ENCODE peak calls at places on chromosomes 12 and 14, in eight cellular contexts. E is NCI-H187 treated with DMSO at 0.1 percent for 48 hours, S is transverse colon, L is fibroblast of the aortic adventitia, I is hepatic stellate cell, P is KG1, B is tibial artery, R is epithelial cell of esophagus. D is an unnamed sample.

GRCh38 chr14:88553886-88554457 is 835 bp downstream of the PTPN21 start:
- DNase-seq in E (no peak), S (no peak), L (peak), I (no peak), P (peak), B (no peak), R (no peak), D (no peak)

GRCh38 chr12:29171421-29172258 is 22.6 kb downstream of the FAR2 start:
- DNase-seq in E (no peak), S (no peak), L (no peak), I (no peak), P (no peak), B (no peak), R (no peak), D (no peak)

GRCh38 chr12:105209091-105209490 is 26.9 kb downstream of the APPL2 start:
- DNase-seq in E (no peak), S (no peak), L (no peak), I (no peak), P (no peak), B (no peak), R (no peak), D (no peak)

GRCh38 chr12:6961278-6961694 is 9.2 kb downstream of the PHB2 start:
- DNase-seq in E (no peak), S (peak), L (no peak), I (peak), P (no peak), B (peak), R (peak), D (peak)

GRCh38 chr12:79983969-79984629 is 49.2 kb upstream of the PPP1R12A start:
- DNase-seq in E (no peak), S (no peak), L (peak), I (peak), P (no peak), B (no peak), R (peak), D (peak)

GRCh38 chr14:70858641-70859040 is 48.6 kb upstream of the PCNX1 start:
- DNase-seq in E (no peak), S (no peak), L (no peak), I (no peak), P (no peak), B (no peak), R (no peak), D (no peak)

GRCh38 chr14:69042309-69043006 is 63.4 kb upstream of the ACTN1 start:
- DNase-seq in E (no peak), S (no peak), L (no peak), I (no peak), P (no peak), B (no peak), R (no peak), D (no peak)

GRCh38 chr14:92647499-92648279 is 100.7 kb downstream of the LGMN start:
- DNase-seq in E (no peak), S (no peak), L (peak), I (peak), P (no peak), B (no peak), R (no peak), D (no peak)

GRCh38 chr12:56255671-56256070 is 2.5 kb downstream of the ANKRD52 start:
- DNase-seq in E (no peak), S (no peak), L (no peak), I (no peak), P (no peak), B (no peak), R (no peak), D (no peak)

GRCh38 chr12:114397978-114398881 is 7.7 kb downstream of the TBX5 start:
- DNase-seq in E (no peak), S (no peak), L (no peak), I (no peak), P (no peak), B (no peak), R (no peak), D (no peak)

GRCh38 chr14:52307870-52308269 is 6.2 kb upstream of the PTGER2 start:
- DNase-seq in E (no peak), S (no peak), L (no peak), I (no peak), P (no peak), B (no peak), R (no peak), D (no peak)

GRCh38 chr12:100145643-100146042 is 3.0 kb upstream of the BLTP3B start:
- DNase-seq in E (no peak), S (no peak), L (no peak), I (no peak), P (no peak), B (no peak), R (no peak), D (no peak)

GRCh38 chr12:105060715-105061378 is 23.4 kb downstream of the ALDH1L2 start:
- DNase-seq in E (no peak), S (no peak), L (peak), I (no peak), P (no peak), B (no peak), R (peak), D (no peak)

GRCh38 chr12:3775385-3776035 is 22.6 kb upstream of the CRACR2A start:
- DNase-seq in E (no peak), S (no peak), L (no peak), I (no peak), P (no peak), B (no peak), R (no peak), D (no peak)

GRCh38 chr12:52049286-52049685 is 2.0 kb upstream of the NR4A1 start:
- DNase-seq in E (no peak), S (no peak), L (no peak), I (no peak), P (no peak), B (no peak), R (no peak), D (no peak)

GRCh38 chr12:64900540-64900939 is 76.1 kb downstream of the TBC1D30 start:
- DNase-seq in E (no peak), S (no peak), L (peak), I (peak), P (no peak), B (no peak), R (peak), D (no peak)

GRCh38 chr14:43640718-43641267 is 866.3 kb downstream of the FSCB start:
- DNase-seq in E (no peak), S (no peak), L (no peak), I (no peak), P (no peak), B (no peak), R (no peak), D (no peak)

GRCh38 chr14:73785336-73785833 is 66.2 kb upstream of the PTGR2 start:
- DNase-seq in E (no peak), S (peak), L (peak), I (peak), P (peak), B (no peak), R (peak), D (peak)

GRCh38 chr12:108597559-108598471 is at the start of gene TMEM119:
- DNase-seq in E (no peak), S (no peak), L (peak), I (peak), P (no peak), B (peak), R (no peak), D (peak)

GRCh38 chr14:101492716-101493115 is 68.6 kb upstream of the DIO3 start:
- DNase-seq in E (no peak), S (peak), L (no peak), I (no peak), P (no peak), B (peak), R (no peak), D (no peak)

GRCh38 chr14:36222337-36222736 is 45.8 kb upstream of the PTCSC3 start:
- DNase-seq in E (no peak), S (no peak), L (no peak), I (no peak), P (no peak), B (no peak), R (no peak), D (no peak)

GRCh38 chr12:120742207-120742536 is 16.5 kb downstream of the ACADS start:
- DNase-seq in E (no peak), S (no peak), L (no peak), I (no peak), P (no peak), B (no peak), R (no peak), D (no peak)

GRCh38 chr12:131415781-131416180 is 295.1 kb upstream of the SFSWAP start:
- DNase-seq in E (no peak), S (no peak), L (no peak), I (no peak), P (no peak), B (no peak), R (no peak), D (no peak)

GRCh38 chr14:77059276-77059934 is 30.9 kb upstream of the IRF2BPL start:
- DNase-seq in E (no peak), S (no peak), L (peak), I (peak), P (no peak), B (no peak), R (peak), D (peak)

GRCh38 chr14:74670726-74671125 is 42.2 kb downstream of the AREL1 start:
- DNase-seq in E (no peak), S (no peak), L (peak), I (no peak), P (no peak), B (no peak), R (no peak), D (no peak)